ENCODE peak calls at places on chromosomes 13 and 19, in seven cellular contexts. M, S, V, D, T, P and F are unnamed samples.

GRCh38 chr19:54434112-54434861 is 14.7 kb upstream of the LENG8 start:
- DNase-seq in M (no peak), S (no peak), V (no peak), D (no peak), T (no peak), P (no peak), F (no peak)

GRCh38 chr13:33284916-33285315 is 639 bp downstream of the STARD13 start:
- DNase-seq in M (no peak), S (peak; percentile 70), V (no peak), D (no peak), T (no peak), P (peak; percentile 53), F (no peak)

GRCh38 chr13:97369269-97369893 is 64.6 kb upstream of the RAP2A start:
- DNase-seq in M (peak; percentile 31), S (peak; percentile 31), V (no peak), D (no peak), T (no peak), P (no peak), F (no peak)

GRCh38 chr13:27353166-27353583 is 71.2 kb upstream of the GTF3A start:
- DNase-seq in M (no peak), S (peak; percentile 29), V (no peak), D (no peak), T (no peak), P (peak; percentile 46), F (no peak)

GRCh38 chr13:40960721-40961120 is 58.4 kb downstream of the ELF1 start:
- DNase-seq in M (no peak), S (no peak), V (no peak), D (no peak), T (no peak), P (no peak), F (no peak)

GRCh38 chr13:33249066-33249465 is 36.5 kb downstream of the STARD13 start:
- DNase-seq in M (no peak), S (peak; percentile 85), V (no peak), D (no peak), T (no peak), P (peak; percentile 63), F (no peak)

GRCh38 chr13:112687836-112688559 is 1.8 kb upstream of the ATP11A start:
- DNase-seq in M (no peak), S (no peak), V (no peak), D (no peak), T (no peak), P (no peak), F (no peak)

GRCh38 chr19:57992841-57993240 is 9.8 kb downstream of the ZNF606 start:
- DNase-seq in M (no peak), S (no peak), V (no peak), D (no peak), T (no peak), P (no peak), F (no peak)

GRCh38 chr19:21824679-21825078 is 11.3 kb downstream of the ZNF43 start:
- DNase-seq in M (no peak), S (no peak), V (no peak), D (peak; percentile 62), T (no peak), P (no peak), F (no peak)

GRCh38 chr13:93289047-93289446 is 62.4 kb downstream of the GPC6 start:
- DNase-seq in M (no peak), S (no peak), V (no peak), D (no peak), T (no peak), P (no peak), F (no peak)

GRCh38 chr13:46698910-46699460 is 98.0 kb downstream of the ESD start:
- DNase-seq in M (no peak), S (peak; percentile 67), V (no peak), D (no peak), T (no peak), P (peak; percentile 73), F (no peak)

GRCh38 chr13:84352946-84353345 is 470.7 kb upstream of the SLITRK1 start:
- DNase-seq in M (no peak), S (no peak), V (no peak), D (peak; percentile 5), T (no peak), P (no peak), F (no peak)

GRCh38 chr19:31963741-31964140 is 381.7 kb upstream of the ZNF507 start:
- DNase-seq in M (no peak), S (no peak), V (no peak), D (no peak), T (no peak), P (no peak), F (no peak)

GRCh38 chr13:50713849-50714248 is 129.6 kb downstream of the DLEU7 start:
- DNase-seq in M (no peak), S (peak; percentile 89), V (no peak), D (no peak), T (no peak), P (peak; percentile 85), F (no peak)

GRCh38 chr13:59663707-59664106 is 500.0 kb downstream of the DIAPH3 start:
- DNase-seq in M (no peak), S (no peak), V (no peak), D (no peak), T (no peak), P (no peak), F (no peak)

GRCh38 chr19:21585491-21585890 is 80.1 kb downstream of the ZNF429 start:
- DNase-seq in M (no peak), S (no peak), V (no peak), D (no peak), T (no peak), P (no peak), F (no peak)

GRCh38 chr19:47713046-47714021 is at the start of gene EHD2:
- DNase-seq in M (peak; percentile 69), S (peak; percentile 81), V (peak; percentile 81), D (no peak), T (peak; percentile 36), P (peak; percentile 84), F (no peak)

GRCh38 chr13:31978021-31978420 is 53.6 kb upstream of the FRY start:
- DNase-seq in M (no peak), S (no peak), V (no peak), D (peak; percentile 25), T (no peak), P (no peak), F (no peak)

GRCh38 chr19:4598712-4599111 is 39.2 kb upstream of the SEMA6B start:
- DNase-seq in M (no peak), S (no peak), V (no peak), D (no peak), T (no peak), P (no peak), F (no peak)

GRCh38 chr13:84366484-84366883 is 484.2 kb upstream of the SLITRK1 start:
- DNase-seq in M (no peak), S (peak; percentile 18), V (no peak), D (no peak), T (no peak), P (peak; percentile 21), F (no peak)

GRCh38 chr13:41427700-41428099 is 29.6 kb upstream of the RGCC start:
- DNase-seq in M (peak; percentile 15), S (no peak), V (no peak), D (no peak), T (no peak), P (no peak), F (no peak)

DNA sequence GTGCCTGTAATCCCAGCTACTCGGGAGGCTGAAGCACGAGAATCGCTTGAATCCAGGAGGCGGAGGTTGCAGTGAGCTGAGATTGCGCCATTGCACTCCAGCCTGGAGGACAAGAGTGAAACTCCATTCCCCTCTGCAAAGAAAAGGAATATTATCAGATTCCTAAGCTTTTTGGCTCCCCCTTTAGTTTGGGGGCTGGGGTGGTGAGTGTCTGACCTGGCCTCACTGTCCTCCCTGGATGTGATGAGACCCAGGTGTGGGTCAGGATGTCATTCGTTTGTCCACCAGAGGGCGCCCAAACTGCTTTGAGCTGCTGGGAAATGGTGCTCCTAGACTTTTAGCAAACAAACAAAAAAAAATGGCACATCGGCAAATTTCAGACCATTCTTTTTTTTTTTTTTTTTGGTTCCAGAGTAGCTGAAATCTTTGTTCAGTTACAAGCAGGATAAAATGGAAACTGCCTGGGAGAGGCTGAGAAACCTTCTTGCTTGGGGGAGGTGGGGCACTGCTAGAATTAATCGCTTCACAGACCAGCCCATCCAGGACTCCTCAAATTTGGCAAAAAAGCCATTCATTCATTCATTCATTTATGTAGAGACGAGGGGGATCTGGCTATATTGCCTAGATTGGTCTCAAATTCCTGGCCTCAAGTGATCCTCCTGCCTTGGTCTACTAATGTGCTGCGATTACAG is 29.4 kb downstream of the SPC24 start:
- DNase-seq in M (peak; percentile 81), S (peak; percentile 77), V (peak; percentile 91), D (no peak), T (peak; percentile 84), P (peak; percentile 80), F (no peak)
- H3K4me3 ChIP-seq in M (no peak overlapping the region), S (no peak overlapping the region), V (no peak overlapping the region), D (no peak overlapping the region), T (no peak overlapping the region), P (no peak overlapping the region), F (no peak overlapping the region)

DNA sequence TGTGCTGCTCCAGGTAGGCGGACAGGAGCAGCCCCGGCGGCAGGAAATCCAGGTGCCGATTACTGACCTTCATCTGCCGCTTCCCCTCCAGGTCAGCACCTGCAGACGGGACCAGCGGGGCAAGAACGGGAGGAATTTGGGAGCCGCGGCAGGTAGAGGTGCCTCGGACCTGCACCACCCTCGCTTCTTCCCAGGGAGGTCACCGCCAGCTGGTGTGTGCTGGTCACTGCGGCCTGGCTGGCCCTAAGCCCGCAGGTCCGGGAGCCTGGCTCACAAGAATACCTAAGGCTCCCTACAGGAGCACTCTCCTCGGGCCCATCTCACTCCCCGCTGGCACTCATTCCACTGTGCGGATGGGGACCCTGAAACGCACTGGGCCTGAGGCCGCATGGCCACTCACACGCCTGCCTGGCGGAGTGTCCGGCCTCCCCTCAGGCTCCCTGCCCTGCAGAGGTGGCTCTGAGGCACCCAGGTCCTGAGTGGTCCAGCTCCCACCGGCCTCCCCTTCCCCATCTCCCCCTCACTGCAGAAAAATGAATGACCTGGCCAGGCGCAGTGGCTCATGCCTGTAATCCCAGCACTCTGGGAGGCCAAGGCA is 4.3 kb downstream of the RNU6-9 start:
- DNase-seq in M (no peak), S (no peak), V (no peak), D (no peak), T (no peak), P (no peak), F (no peak)
- TF ChIP-seq CTCF in M (no peak), S (no peak), V (no peak), D (peak; percentile 15), T (peak; percentile 5), P (peak; percentile 1), F (peak; percentile 25)

DNA sequence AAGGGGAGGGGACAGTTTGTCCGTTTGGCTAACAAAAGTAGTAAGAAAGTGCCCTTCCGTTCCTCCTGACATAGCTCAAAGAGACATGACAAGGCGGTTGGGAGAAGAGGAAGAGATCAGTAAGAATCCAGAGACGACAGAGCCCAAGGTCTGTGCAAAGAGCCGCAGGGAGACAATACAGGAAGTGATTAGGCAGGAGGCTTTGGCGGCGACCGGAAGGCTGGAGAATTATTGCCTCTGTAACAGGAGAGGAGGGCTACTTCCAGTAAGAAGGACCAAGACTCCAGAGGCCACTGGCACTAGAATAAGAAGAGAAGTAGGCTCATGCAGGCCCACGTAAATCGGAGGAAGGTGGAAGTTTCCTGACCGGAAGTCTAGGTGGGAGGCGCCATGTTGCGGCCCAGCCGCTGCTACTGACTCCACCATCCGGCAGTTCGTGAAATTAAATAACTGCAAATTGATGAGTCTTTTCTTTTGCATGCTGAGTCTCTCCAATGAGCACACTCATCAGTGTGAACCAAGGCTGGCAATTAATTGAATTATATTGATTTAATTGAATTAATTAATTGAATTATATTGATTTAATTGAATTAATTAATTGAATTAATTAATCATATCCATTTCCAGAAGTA is 9.9 kb downstream of the RFX2 start:
- DNase-seq in M (peak; percentile 64), S (no peak), V (no peak), D (no peak), T (no peak), P (no peak), F (no peak)
- H3K4me3 ChIP-seq in M (no peak overlapping the region), S (no peak overlapping the region), V (no peak overlapping the region), D (no peak overlapping the region), T (no peak overlapping the region), P (no peak overlapping the region), F (no peak overlapping the region)

GRCh38 chr19:40726279-40726678 is 9.4 kb downstream of the ITPKC start:
- DNase-seq in M (no peak), S (no peak), V (no peak), D (no peak), T (no peak), P (no peak), F (no peak)
- TF ChIP-seq CTCF in M (no peak), S (no peak), V (no peak), D (no peak), T (no peak), P (no peak), F (no peak)